ENCODE peak calls at places on chromosomes 1 and 21, in six cellular contexts. O is adrenal gland; Q is CD8-positive, alpha-beta T cell; P is NT2/D1; B is left ventricle myocardium inferior; W is fibroblast of lung. D is an unnamed sample.

GRCh38 chr21:41953249-41953830 is 478 bp downstream of the C2CD2 start:
- DNase-seq in O (no peak), Q (no peak), P (no peak), B (peak), W (no peak), D (no peak)

GRCh38 chr1:54227836-54228435 is 28.0 kb downstream of the MRPL37 start:
- DNase-seq in O (no peak), Q (no peak), P (peak), B (no peak), W (no peak), D (no peak)

GRCh38 chr1:18010408-18010807 is 97.2 kb upstream of the IGSF21 start:
- DNase-seq in O (no peak), Q (no peak), P (no peak), B (no peak), W (no peak), D (no peak)

GRCh38 chr21:42731264-42732032 is 78.0 kb downstream of the PDE9A start:
- DNase-seq in O (no peak), Q (no peak), P (no peak), B (no peak), W (no peak), D (no peak)

GRCh38 chr1:147073062-147073432 is 99.2 kb downstream of the PRKAB2 start:
- DNase-seq in O (no peak), Q (no peak), P (no peak), B (no peak), W (no peak), D (no peak)

GRCh38 chr1:21638531-21639341 is 30.4 kb downstream of the RAP1GAP start:
- DNase-seq in O (peak), Q (no peak), P (no peak), B (peak), W (peak), D (no peak)

GRCh38 chr1:24191860-24192259 is 4.8 kb upstream of the IFNLR1 start:
- DNase-seq in O (no peak), Q (peak), P (no peak), B (no peak), W (peak), D (peak)

GRCh38 chr1:93740601-93741031 is 59.0 kb upstream of the BCAR3 start:
- DNase-seq in O (no peak), Q (no peak), P (no peak), B (no peak), W (no peak), D (no peak)

GRCh38 chr1:67390041-67390887 is 39.9 kb downstream of the SERBP1 start:
- DNase-seq in O (no peak), Q (no peak), P (peak), B (no peak), W (peak), D (peak)

GRCh38 chr1:208577381-208577905 is 333.3 kb upstream of the PLXNA2 start:
- DNase-seq in O (no peak), Q (no peak), P (no peak), B (no peak), W (no peak), D (no peak)

GRCh38 chr1:43858324-43858723 is 75.3 kb upstream of the ARTN start:
- DNase-seq in O (peak), Q (no peak), P (peak), B (no peak), W (peak), D (peak)

GRCh38 chr1:31949862-31950261 is 11.7 kb upstream of the PTP4A2 start:
- DNase-seq in O (peak), Q (no peak), P (no peak), B (no peak), W (no peak), D (no peak)

GRCh38 chr1:55781944-55782482 is 566.8 kb upstream of the USP24 start:
- DNase-seq in O (no peak), Q (no peak), P (no peak), B (no peak), W (peak), D (peak)

GRCh38 chr1:75984781-75985180 is 52.6 kb upstream of the ASB17 start:
- DNase-seq in O (no peak), Q (no peak), P (no peak), B (no peak), W (no peak), D (no peak)

GRCh38 chr1:231523816-231524215 is 4.7 kb upstream of the TSNAX start:
- DNase-seq in O (no peak), Q (no peak), P (no peak), B (no peak), W (no peak), D (no peak)

GRCh38 chr1:36861380-36861779 is 172.9 kb downstream of the GRIK3 start:
- DNase-seq in O (no peak), Q (no peak), P (no peak), B (no peak), W (no peak), D (no peak)

GRCh38 chr1:115098979-115099692 is 9.8 kb upstream of the TSPAN2 start:
- DNase-seq in O (peak), Q (peak), P (no peak), B (no peak), W (peak), D (no peak)

GRCh38 chr21:38478782-38479181 is 19.5 kb downstream of the ERG start:
- DNase-seq in O (no peak), Q (no peak), P (no peak), B (no peak), W (peak), D (peak)

GRCh38 chr1:108719654-108720435 is 7.1 kb downstream of the FNDC7 start:
- DNase-seq in O (no peak), Q (no peak), P (no peak), B (no peak), W (peak), D (peak)

GRCh38 chr1:20590313-20590777 is 1.4 kb downstream of the CDA start:
- DNase-seq in O (peak), Q (no peak), P (no peak), B (no peak), W (no peak), D (no peak)

GRCh38 chr21:27734146-27734545 is 767.3 kb upstream of the ADAMTS5 start:
- DNase-seq in O (no peak), Q (no peak), P (no peak), B (no peak), W (peak), D (peak)

DNA sequence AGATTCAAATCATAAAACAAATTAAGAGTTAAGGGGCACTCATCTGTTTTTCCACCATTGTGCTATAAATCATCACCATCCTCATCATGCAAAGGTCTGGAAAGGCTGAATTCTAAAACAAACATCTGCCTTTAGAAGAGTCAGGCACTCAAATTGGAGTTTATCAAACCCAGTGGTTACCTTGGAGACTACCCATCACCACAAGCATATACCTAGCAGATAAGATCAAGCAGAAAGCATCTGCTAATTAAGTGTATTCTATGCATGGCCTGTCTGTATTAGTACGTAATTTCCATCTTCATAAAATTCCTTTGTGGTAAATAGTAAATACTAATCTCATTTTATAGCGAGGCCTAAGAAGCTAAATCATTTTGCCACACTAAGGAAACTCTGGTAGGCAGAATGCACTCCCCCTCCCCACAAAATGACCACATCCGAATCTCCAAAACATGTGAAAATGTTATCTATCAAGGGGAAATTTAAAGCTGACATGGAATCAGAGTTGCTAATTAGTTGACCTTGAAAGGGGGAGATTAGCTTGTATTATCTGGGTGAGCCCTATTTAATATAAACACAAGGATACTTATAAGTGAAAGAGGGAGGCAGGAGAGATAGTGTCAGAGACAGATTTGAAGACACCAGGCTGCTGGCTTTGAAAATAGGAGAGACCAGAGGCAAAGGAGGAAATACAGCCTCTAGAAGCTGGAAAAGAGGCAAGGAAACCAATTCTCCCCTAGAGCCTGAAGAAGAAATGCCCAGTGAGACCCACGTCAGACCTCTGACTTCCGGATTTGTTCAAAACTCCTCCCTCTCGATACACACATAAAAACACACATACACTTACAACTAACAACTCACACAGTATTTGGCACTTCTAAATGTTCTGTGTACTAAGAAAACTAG is 23.2 kb downstream of the ARID4B start:
- DNase-seq in O (no peak), Q (no peak), P (no peak), B (no peak), W (peak), D (peak)
- H3K4me3 ChIP-seq in O (no peak), Q (no peak), P (no peak), B (no peak), W (no peak), D (no peak)

GRCh38 chr1:110873856-110874255 is 908 bp downstream of the CD53 start:
- DNase-seq in O (no peak), Q (no peak), P (no peak), B (no peak), W (no peak), D (no peak)
- H3K4me3 ChIP-seq in O (no peak), Q (peak), P (no peak), B (peak), W (no peak), D (no peak)

GRCh38 chr1:204915856-204916485 is 45.3 kb downstream of the NFASC start:
- DNase-seq in O (no peak), Q (no peak), P (no peak), B (no peak), W (no peak), D (no peak)
- H3K4me3 ChIP-seq in O (no peak), Q (no peak), P (no peak), B (no peak), W (no peak), D (no peak)

GRCh38 chr1:8018492-8019228 is 7.4 kb downstream of the ERRFI1 start:
- DNase-seq in O (no peak), Q (no peak), P (no peak), B (no peak), W (peak), D (no peak)
- H3K4me3 ChIP-seq in O (no peak), Q (no peak), P (no peak), B (no peak), W (no peak), D (no peak)

DNA sequence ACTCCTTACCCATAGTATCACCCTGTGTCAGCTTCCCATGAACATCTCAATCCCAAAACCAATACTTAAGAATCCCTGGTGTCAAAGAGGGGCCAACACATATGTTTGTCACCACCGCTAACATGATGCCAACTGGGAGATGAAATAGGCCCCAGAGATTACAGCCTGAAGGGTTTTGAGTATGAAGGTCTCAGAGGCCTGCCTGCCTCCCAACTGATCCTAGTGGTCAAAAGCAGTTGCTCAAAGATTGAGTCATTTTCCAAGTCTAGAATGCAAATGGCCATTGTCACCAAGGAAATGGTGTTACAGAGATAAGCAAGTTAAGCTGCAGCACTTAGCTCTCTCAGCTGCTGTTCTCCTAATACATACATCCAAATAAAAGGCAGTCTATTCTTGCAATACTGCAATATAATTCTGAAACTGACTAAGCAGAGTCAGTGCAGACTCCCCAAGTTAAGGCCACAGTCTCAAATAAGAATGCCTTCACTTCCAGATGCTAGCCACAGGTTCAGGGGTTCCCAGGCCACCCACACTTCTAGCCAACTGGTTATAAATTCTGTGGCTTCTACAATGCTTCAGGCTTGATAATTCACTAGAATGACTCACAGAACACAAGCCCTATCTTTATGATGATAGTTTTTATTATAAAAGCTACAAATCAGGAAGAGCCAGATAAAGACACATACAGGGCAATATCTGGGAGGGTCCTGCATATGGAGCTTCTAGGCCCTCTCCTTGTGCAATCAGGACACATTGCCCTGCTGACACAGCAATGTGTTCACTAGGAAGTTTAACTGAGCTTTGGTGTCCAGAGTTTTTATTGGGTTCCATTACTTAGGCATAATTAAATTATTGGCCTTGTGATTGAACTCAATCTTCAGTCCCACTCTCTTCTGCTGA is 18.6 kb downstream of the DUSP10 start:
- DNase-seq in O (no peak), Q (no peak), P (no peak), B (no peak), W (peak), D (no peak)
- H3K4me3 ChIP-seq in O (no peak), Q (no peak), P (no peak), B (no peak), W (no peak), D (no peak)

GRCh38 chr1:74690909-74691308 is 17.3 kb upstream of the ERICH3 start:
- DNase-seq in O (no peak), Q (no peak), P (no peak), B (no peak), W (no peak), D (no peak)
- H3K4me3 ChIP-seq in O (no peak), Q (no peak), P (no peak), B (no peak), W (no peak), D (no peak)

GRCh38 chr1:111595807-111596206 is 23.8 kb upstream of the RAP1A start:
- DNase-seq in O (no peak), Q (no peak), P (no peak), B (no peak), W (no peak), D (no peak)

GRCh38 chr1:111594128-111594693 is 25.4 kb upstream of the RAP1A start:
- DNase-seq in O (no peak), Q (no peak), P (no peak), B (no peak), W (no peak), D (no peak)

GRCh38 chr1:111592389-111593361 is 26.9 kb upstream of the RAP1A start:
- DNase-seq in O (peak), Q (peak), P (no peak), B (peak), W (peak), D (peak)

GRCh38 chr1:111593403-111594127 is 26.0 kb upstream of the RAP1A start:
- DNase-seq in O (no peak), Q (no peak), P (no peak), B (no peak), W (peak), D (no peak)

DNA sequence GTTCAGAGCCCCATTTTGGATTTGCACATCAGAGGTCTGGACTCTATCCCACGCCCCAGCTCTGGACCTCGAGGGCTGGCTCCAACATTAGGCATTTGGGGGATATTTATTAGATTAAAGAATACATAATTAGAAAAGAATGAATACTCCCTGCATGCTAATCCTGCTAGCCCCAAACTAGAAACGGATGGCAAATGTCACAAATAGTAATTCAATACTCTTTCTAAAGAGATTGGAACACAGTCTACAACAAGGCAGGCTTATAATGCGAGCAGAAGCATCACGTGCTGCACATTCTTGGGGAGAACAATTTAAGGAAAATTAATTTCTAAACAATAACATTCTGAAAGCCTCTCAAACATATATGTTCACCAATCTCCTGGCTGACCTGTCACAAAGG is 27.6 kb upstream of the RAP1A start:
- DNase-seq in O (no peak), Q (no peak), P (no peak), B (no peak), W (no peak), D (no peak)
- H3K4me3 ChIP-seq in O (no peak), Q (no peak), P (no peak), B (peak), W (no peak), D (no peak)

GRCh38 chr1:9068971-9069323 is 488 bp downstream of the SLC2A5 start:
- DNase-seq in O (no peak), Q (no peak), P (no peak), B (no peak), W (no peak), D (no peak)
- H3K4me3 ChIP-seq in O (no peak), Q (no peak), P (no peak), B (peak), W (peak), D (no peak)

D was measured in fibroblast of pulmonary artery.